ENCODE peak calls at places on chromosomes 1 and 21, in eight cellular contexts. N is heart right ventricle, U is testis, B is NB4, R is astrocyte of the spinal cord, D is left ventricle myocardium inferior, T is hepatocyte, Z is colonic mucosa. I is an unnamed sample.

GRCh38 chr1:92804721-92805169 is 19.8 kb upstream of the EVI5 start:
- DNase-seq in N (peak; percentile 73), U (peak; percentile 91), B (peak; percentile 8), R (peak; percentile 89), D (peak; percentile 63), T (peak; percentile 90), Z (peak; percentile 78), I (peak; percentile 98)

GRCh38 chr1:235127774-235128452 is 724 bp downstream of the TOMM20 start:
- DNase-seq in N (no peak), U (no peak), B (peak; percentile 28), R (peak; percentile 10), D (no peak), T (peak; percentile 35), Z (no peak), I (peak; percentile 18)

GRCh38 chr1:18055181-18055580 is 52.4 kb upstream of the IGSF21 start:
- DNase-seq in N (no peak), U (no peak), B (no peak), R (no peak), D (no peak), T (no peak), Z (no peak), I (no peak)

GRCh38 chr1:29239142-29239541 is 2.8 kb downstream of the PTPRU start:
- DNase-seq in N (no peak), U (no peak), B (no peak), R (no peak), D (no peak), T (peak; percentile 83), Z (no peak), I (no peak)

GRCh38 chr1:179303173-179303572 is 9.6 kb downstream of the SOAT1 start:
- DNase-seq in N (no peak), U (no peak), B (no peak), R (no peak), D (no peak), T (no peak), Z (no peak), I (peak; percentile 31)

GRCh38 chr1:118158918-118159317 is 26.1 kb downstream of the SPAG17 start:
- DNase-seq in N (no peak), U (no peak), B (no peak), R (peak; percentile 71), D (no peak), T (no peak), Z (no peak), I (no peak)

GRCh38 chr21:45324430-45325205 is 36.9 kb upstream of the POFUT2 start:
- DNase-seq in N (no peak), U (peak; percentile 68), B (no peak), R (no peak), D (peak; percentile 20), T (no peak), Z (no peak), I (no peak)

GRCh38 chr1:83959824-83960441 is 39.0 kb downstream of the TTLL7 start:
- DNase-seq in N (no peak), U (no peak), B (no peak), R (peak; percentile 34), D (no peak), T (no peak), Z (no peak), I (peak; percentile 10)

GRCh38 chr1:3606779-3607702 is 4.3 kb downstream of the MEGF6 start:
- DNase-seq in N (no peak), U (no peak), B (no peak), R (no peak), D (no peak), T (no peak), Z (no peak), I (no peak)

GRCh38 chr1:63698001-63698838 is 75.6 kb upstream of the ROR1 start:
- DNase-seq in N (peak; percentile 69), U (no peak), B (no peak), R (no peak), D (peak; percentile 63), T (peak; percentile 46), Z (peak; percentile 41), I (peak; percentile 90)

GRCh38 chr1:119159096-119159495 is 18.6 kb upstream of the WARS2 start:
- DNase-seq in N (no peak), U (no peak), B (no peak), R (no peak), D (no peak), T (no peak), Z (no peak), I (peak; percentile 94)

GRCh38 chr1:49051647-49052046 is 275.0 kb upstream of the BEND5 start:
- DNase-seq in N (no peak), U (no peak), B (no peak), R (no peak), D (no peak), T (no peak), Z (no peak), I (no peak)

GRCh38 chr21:45538381-45539045 is 3.7 kb downstream of the SLC19A1 start:
- DNase-seq in N (no peak), U (no peak), B (no peak), R (no peak), D (peak; percentile 10), T (no peak), Z (no peak), I (no peak)

GRCh38 chr1:245648749-245649517 is 494.1 kb downstream of the KIF26B start:
- DNase-seq in N (no peak), U (no peak), B (no peak), R (no peak), D (no peak), T (no peak), Z (no peak), I (no peak)

GRCh38 chr1:36172983-36173382 is 17.0 kb downstream of the MAP7D1 start:
- DNase-seq in N (no peak), U (no peak), B (no peak), R (peak; percentile 80), D (no peak), T (no peak), Z (no peak), I (no peak)

GRCh38 chr1:169928438-169929209 is 34.9 kb upstream of the SCYL3 start:
- DNase-seq in N (no peak), U (no peak), B (peak; percentile 54), R (peak; percentile 70), D (no peak), T (peak; percentile 54), Z (no peak), I (peak; percentile 59)

GRCh38 chr1:915295-916172 is 8.2 kb upstream of the SAMD11 start:
- DNase-seq in N (no peak), U (no peak), B (no peak), R (no peak), D (peak; percentile 10), T (no peak), Z (no peak), I (no peak)

GRCh38 chr1:37238376-37239224 is 204.3 kb upstream of the GRIK3 start:
- DNase-seq in N (no peak), U (no peak), B (no peak), R (no peak), D (no peak), T (no peak), Z (no peak), I (no peak)

GRCh38 chr21:42272984-42273600 is 42.1 kb downstream of the TFF3 start:
- DNase-seq in N (no peak), U (no peak), B (no peak), R (no peak), D (no peak), T (no peak), Z (no peak), I (no peak)

GRCh38 chr1:238143038-238143437 is 252.3 kb upstream of the ZP4 start:
- DNase-seq in N (no peak), U (no peak), B (no peak), R (no peak), D (no peak), T (peak; percentile 24), Z (no peak), I (no peak)

GRCh38 chr21:43290529-43291346 is 121.9 kb downstream of the CRYAA start:
- DNase-seq in N (no peak), U (no peak), B (peak; percentile 14), R (no peak), D (peak; percentile 6), T (no peak), Z (no peak), I (no peak)
- H3K4me3 ChIP-seq in N (no peak overlapping the region), U (no peak overlapping the region), B (no peak overlapping the region), R (no peak overlapping the region), D (no peak overlapping the region), T (no peak overlapping the region), Z (no peak overlapping the region), I (no peak overlapping the region)

DNA sequence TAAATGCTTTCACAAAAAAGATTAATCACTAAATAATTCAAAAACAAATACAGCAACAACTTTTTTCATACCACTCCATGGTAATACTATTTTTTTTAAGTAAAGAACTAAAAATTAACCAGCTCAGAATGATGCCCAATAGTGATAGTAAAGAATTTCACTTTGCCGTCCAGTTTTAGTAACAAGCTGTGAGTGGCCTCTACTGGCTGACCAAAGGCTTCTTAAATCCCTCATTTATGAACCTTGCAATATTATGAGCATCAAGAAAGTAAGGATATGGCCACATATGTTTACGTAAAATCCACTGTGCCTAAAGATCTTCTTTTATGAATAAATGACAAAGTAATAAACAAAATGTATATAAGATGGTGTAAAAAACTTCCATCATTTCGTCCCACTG is 108.6 kb downstream of the GPATCH2 start:
- DNase-seq in N (no peak), U (no peak), B (no peak), R (no peak), D (no peak), T (no peak), Z (no peak), I (no peak)
- TF ChIP-seq CTCF in N (peak; percentile 42), U (no peak), B (no peak), R (no peak), D (peak; percentile 43), T (peak; percentile 28), Z (no peak), I (peak; percentile 13)

DNA sequence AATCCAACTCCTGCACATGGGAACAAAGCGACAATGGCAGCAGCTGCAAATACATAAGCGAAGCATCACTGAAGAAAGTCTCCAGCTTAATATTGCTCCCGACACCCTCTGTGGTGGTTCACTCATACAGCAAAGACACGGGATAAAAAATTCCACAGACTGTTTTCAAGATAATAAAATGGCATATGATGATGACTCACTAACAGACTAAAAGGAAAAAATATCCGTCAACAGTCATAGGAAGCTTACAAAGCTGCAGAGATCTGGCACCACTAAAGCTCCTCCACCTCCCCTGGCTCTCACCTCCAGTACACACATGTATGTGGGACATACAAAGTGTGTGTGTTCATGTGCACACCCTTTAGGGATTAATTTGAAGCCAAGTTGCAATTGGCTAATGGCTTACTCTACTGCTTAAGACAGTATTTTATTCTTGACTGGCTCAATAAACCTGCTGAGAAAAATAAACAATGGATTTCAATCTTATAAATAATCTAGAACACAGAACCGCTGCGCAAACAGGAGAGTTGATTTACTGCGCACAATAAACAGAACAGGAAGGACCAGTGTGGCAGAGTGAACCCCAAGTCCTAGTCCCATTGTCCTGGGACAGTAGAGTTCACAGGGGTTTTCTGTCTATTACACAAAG is 94.4 kb downstream of the SLC45A1 start:
- DNase-seq in N (peak; percentile 29), U (no peak), B (no peak), R (peak; percentile 89), D (no peak), T (peak; percentile 68), Z (no peak), I (peak; percentile 96)
- H3K4me3 ChIP-seq in N (no peak overlapping the region), U (no peak overlapping the region), B (no peak overlapping the region), R (no peak overlapping the region), D (peak overlapping the region; percentile 11), T (no peak overlapping the region), Z (no peak overlapping the region), I (no peak overlapping the region)

GRCh38 chr1:14571810-14572767 is 26.4 kb upstream of the KAZN start:
- DNase-seq in N (no peak), U (peak; percentile 38), B (peak; percentile 23), R (no peak), D (no peak), T (peak; percentile 19), Z (no peak), I (no peak)
- TF ChIP-seq CTCF in N (no peak), U (peak; percentile 9), B (peak; percentile 40), R (peak; percentile 32), D (no peak), T (peak; percentile 16), Z (no peak), I (no peak)

GRCh38 chr1:227886503-227886961 is 61.2 kb downstream of the WNT9A start:
- DNase-seq in N (peak; percentile 6), U (no peak), B (no peak), R (no peak), D (no peak), T (peak; percentile 68), Z (peak; percentile 18), I (no peak)
- H3K4me3 ChIP-seq in N (peak overlapping the region; percentile 53), U (peak overlapping the region; percentile 69), B (no peak overlapping the region), R (no peak overlapping the region), D (peak overlapping the region; percentile 70), T (no peak overlapping the region), Z (no peak overlapping the region), I (peak overlapping the region; percentile 36)